ENCODE peak calls at places on chromosomes 2 and 18, in nine cellular contexts. E is IMR-90; W is GM23248; Y is A549; Z is heart left ventricle; X is endodermal cell; C is sigmoid colon; R is cardiac muscle cell; V is CD8-positive, alpha-beta T cell. I is an unnamed sample. For H3K4me1, the result is how much of the 10 kb centered on the place peaks cover.

GRCh38 chr18:35158728-35159443 is 81.9 kb upstream of the ZNF397 start:
- DNase-seq in E (no peak), W (no peak), Y (no peak), Z (no peak), X (no peak), C (no peak), R (no peak), V (no peak), I (no peak)

GRCh38 chr18:76621782-76622495 is 126.9 kb upstream of the ZNF516 start:
- DNase-seq in E (peak), W (peak), Y (no peak), Z (no peak), X (no peak), C (no peak), R (no peak), V (no peak), I (no peak)

GRCh38 chr18:25126751-25127150 is 225.2 kb downstream of the ZNF521 start:
- DNase-seq in E (peak), W (no peak), Y (no peak), Z (no peak), X (no peak), C (no peak), R (no peak), V (no peak), I (no peak)

GRCh38 chr2:218229239-218229638 is 12.2 kb downstream of the ARPC2 start:
- DNase-seq in E (peak), W (peak), Y (no peak), Z (no peak), X (no peak), C (no peak), R (peak), V (peak), I (no peak)

GRCh38 chr18:13551841-13552733 is 174.3 kb downstream of the FAM210A start:
- DNase-seq in E (no peak), W (no peak), Y (no peak), Z (no peak), X (peak), C (no peak), R (no peak), V (peak), I (no peak)

GRCh38 chr18:78445880-78446279 is 533.7 kb upstream of the SALL3 start:
- DNase-seq in E (no peak), W (no peak), Y (no peak), Z (no peak), X (no peak), C (no peak), R (no peak), V (no peak), I (no peak)

GRCh38 chr2:184906709-184907108 is 308.4 kb downstream of the ZNF804A start:
- DNase-seq in E (peak), W (no peak), Y (no peak), Z (no peak), X (peak), C (no peak), R (peak), V (no peak), I (no peak)

GRCh38 chr2:240568678-240569522 is 616 bp downstream of the RNPEPL1 start:
- DNase-seq in E (peak), W (peak), Y (no peak), Z (peak), X (peak), C (peak), R (peak), V (peak), I (peak)

GRCh38 chr2:119682578-119682977 is 3.6 kb downstream of the TMEM177 start:
- DNase-seq in E (no peak), W (no peak), Y (no peak), Z (no peak), X (peak), C (no peak), R (no peak), V (no peak), I (no peak)

GRCh38 chr2:169892951-169893350 is 65.7 kb downstream of the UBR3 start:
- DNase-seq in E (no peak), W (no peak), Y (no peak), Z (no peak), X (no peak), C (no peak), R (no peak), V (no peak), I (no peak)

GRCh38 chr2:237577956-237578870 is 11.8 kb downstream of the PRLH start:
- DNase-seq in E (no peak), W (no peak), Y (no peak), Z (peak), X (no peak), C (no peak), R (no peak), V (no peak), I (peak)

GRCh38 chr2:70115646-70116442 is 28.6 kb downstream of the PCBP1 start:
- DNase-seq in E (no peak), W (no peak), Y (no peak), Z (no peak), X (no peak), C (no peak), R (peak), V (no peak), I (no peak)

GRCh38 chr2:5699963-5700362 is 7.8 kb downstream of the SOX11 start:
- DNase-seq in E (no peak), W (no peak), Y (no peak), Z (no peak), X (no peak), C (no peak), R (no peak), V (no peak), I (no peak)

GRCh38 chr2:2708575-2708974 is 377.5 kb upstream of the MYT1L start:
- DNase-seq in E (no peak), W (no peak), Y (no peak), Z (no peak), X (no peak), C (no peak), R (no peak), V (no peak), I (no peak)

GRCh38 chr18:51211552-51211951 is 14.1 kb upstream of the MEX3C start:
- DNase-seq in E (peak), W (peak), Y (no peak), Z (peak), X (no peak), C (no peak), R (no peak), V (no peak), I (no peak)

GRCh38 chr2:70509565-70509964 is 44.1 kb downstream of the TGFA start:
- DNase-seq in E (no peak), W (peak), Y (no peak), Z (no peak), X (no peak), C (no peak), R (no peak), V (no peak), I (no peak)

GRCh38 chr2:215352602-215353001 is 40.7 kb downstream of the ATIC start:
- DNase-seq in E (no peak), W (peak), Y (no peak), Z (no peak), X (no peak), C (no peak), R (no peak), V (no peak), I (no peak)

GRCh38 chr2:106995560-106995959 is 109.6 kb upstream of the ST6GAL2 start:
- DNase-seq in E (no peak), W (peak), Y (no peak), Z (no peak), X (no peak), C (no peak), R (no peak), V (no peak), I (no peak)

GRCh38 chr2:74747411-74748080 is 86.4 kb upstream of the HK2 start:
- DNase-seq in E (peak), W (peak), Y (no peak), Z (no peak), X (no peak), C (no peak), R (no peak), V (no peak), I (no peak)

GRCh38 chr2:238445409-238446190 is 18.9 kb downstream of the ASB1 start:
- DNase-seq in E (no peak), W (no peak), Y (no peak), Z (no peak), X (no peak), C (no peak), R (no peak), V (no peak), I (no peak)

GRCh38 chr2:121294881-121295840 is 10.2 kb upstream of the TFCP2L1 start:
- DNase-seq in E (no peak), W (no peak), Y (no peak), Z (no peak), X (no peak), C (no peak), R (no peak), V (no peak), I (no peak)

GRCh38 chr2:196592331-196592911 is 47.1 kb upstream of the CCDC150 start:
- DNase-seq in E (peak), W (peak), Y (no peak), Z (no peak), X (peak), C (no peak), R (no peak), V (no peak), I (peak)

GRCh38 chr2:11213090-11213638 is 57.9 kb downstream of the SLC66A3 start:
- DNase-seq in E (peak), W (peak), Y (no peak), Z (no peak), X (no peak), C (no peak), R (no peak), V (no peak), I (no peak)

GRCh38 chr2:96694816-96695455 is 44.9 kb downstream of the LMAN2L start:
- DNase-seq in E (no peak), W (no peak), Y (no peak), Z (no peak), X (peak), C (peak), R (no peak), V (no peak), I (peak)

GRCh38 chr2:207144191-207144795 is 21.5 kb downstream of the KLF7 start:
- DNase-seq in E (no peak), W (no peak), Y (no peak), Z (no peak), X (no peak), C (no peak), R (no peak), V (no peak), I (no peak)

GRCh38 chr2:134628453-134628852 is 90.3 kb downstream of the TMEM163 start:
- DNase-seq in E (no peak), W (no peak), Y (no peak), Z (no peak), X (no peak), C (no peak), R (no peak), V (no peak), I (no peak)

GRCh38 chr2:19790291-19790690 is 111.5 kb downstream of the TTC32 start:
- DNase-seq in E (no peak), W (no peak), Y (no peak), Z (no peak), X (no peak), C (no peak), R (no peak), V (no peak), I (no peak)

GRCh38 chr2:241978670-241979069 is 109.1 kb downstream of the RTP5 start:
- DNase-seq in E (no peak), W (no peak), Y (no peak), Z (no peak), X (peak), C (no peak), R (no peak), V (no peak), I (no peak)

GRCh38 chr2:190533175-190533967 is 1.2 kb downstream of the NEMP2 start:
- DNase-seq in E (no peak), W (peak), Y (no peak), Z (no peak), X (no peak), C (no peak), R (no peak), V (no peak), I (no peak)

DNA sequence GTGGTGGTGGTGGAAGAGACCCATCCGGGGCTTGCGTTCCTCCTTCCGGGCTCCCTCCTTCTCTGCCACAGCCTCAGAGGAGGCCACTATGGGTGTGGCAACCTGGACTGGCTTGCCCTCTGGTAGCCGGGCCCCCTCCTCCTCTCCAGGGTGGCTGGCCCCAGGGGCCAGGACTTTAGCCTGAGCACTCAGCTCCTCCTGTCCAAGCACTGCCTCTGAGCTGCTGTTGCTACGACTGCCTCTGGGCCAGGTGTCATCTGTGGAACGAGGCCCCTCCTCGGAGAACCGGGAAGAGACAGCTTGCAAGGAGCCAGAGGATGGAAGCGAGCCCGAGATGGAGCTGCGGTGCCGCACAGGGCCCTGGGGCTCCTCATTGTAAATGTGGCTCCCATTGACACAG is 16.7 kb upstream of the SFXN5 start:
- DNase-seq in E (no peak), W (no peak), Y (no peak), Z (no peak), X (no peak), C (no peak), R (no peak), V (no peak), I (no peak)
- H3K4me1 ChIP-seq in E (under half), W (under half), Y (under half), Z (under half), X (under half), C (under half), R (under half), V (under half), I (under half)

GRCh38 chr2:98446850-98447249 is 2.2 kb downstream of the INPP4A start:
- DNase-seq in E (no peak), W (no peak), Y (no peak), Z (no peak), X (no peak), C (no peak), R (no peak), V (no peak), I (no peak)
- H3K4me1 ChIP-seq in E (under half), W (under half), Y (under half), Z (under half), X (under half), C (under half), R (under half), V (half or more), I (under half)

DNA sequence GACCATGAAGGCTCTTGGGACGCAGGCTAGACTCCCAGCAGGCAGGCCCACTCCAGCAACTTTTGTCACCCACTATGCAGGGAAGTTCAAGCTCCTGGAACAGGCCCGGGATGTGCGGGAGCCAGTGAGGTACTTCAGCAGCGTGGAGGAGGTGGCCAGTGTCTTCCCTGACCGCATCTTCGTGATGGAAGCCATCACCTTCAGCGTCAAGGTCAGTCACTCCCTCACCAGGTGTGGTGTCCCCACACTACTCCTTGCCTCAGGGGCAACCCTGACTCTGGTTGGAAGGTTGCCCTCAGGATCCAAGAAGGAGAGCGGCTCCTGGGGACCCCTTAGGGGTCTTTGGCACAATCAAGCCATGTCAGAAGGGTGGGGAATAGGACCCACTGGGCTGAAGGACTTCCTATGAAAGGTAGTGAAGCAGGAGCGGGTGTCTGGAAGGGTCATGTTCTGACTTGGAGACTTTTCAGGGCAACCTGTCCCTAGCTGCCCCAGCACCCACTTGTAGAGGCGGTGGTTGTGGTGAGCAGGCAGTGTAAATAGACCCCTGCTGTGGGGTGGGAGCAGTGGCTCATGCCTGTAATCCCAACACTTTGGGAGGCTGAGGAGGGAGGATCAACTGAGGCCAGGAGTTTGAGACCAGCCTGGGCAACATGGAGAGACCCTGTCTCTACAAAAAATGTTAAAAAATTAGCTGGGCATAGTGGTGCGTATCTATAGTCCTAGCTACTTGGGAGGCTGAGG is 10.2 kb downstream of the GAREM2 start:
- DNase-seq in E (no peak), W (no peak), Y (no peak), Z (no peak), X (no peak), C (peak), R (no peak), V (no peak), I (no peak)
- H3K4me1 ChIP-seq in E (under half), W (under half), Y (under half), Z (under half), X (under half), C (under half), R (under half), V (under half), I (under half)

GRCh38 chr18:48656176-48656575 is 117.3 kb downstream of the CTIF start:
- DNase-seq in E (no peak), W (no peak), Y (no peak), Z (no peak), X (no peak), C (no peak), R (no peak), V (no peak), I (no peak)

GRCh38 chr18:48656582-48656981 is 117.8 kb downstream of the CTIF start:
- DNase-seq in E (peak), W (peak), Y (no peak), Z (no peak), X (no peak), C (peak), R (no peak), V (no peak), I (no peak)

GRCh38 chr18:48658721-48659120 is 119.9 kb downstream of the CTIF start:
- DNase-seq in E (no peak), W (no peak), Y (no peak), Z (no peak), X (no peak), C (peak), R (no peak), V (no peak), I (no peak)

GRCh38 chr18:48659188-48660009 is 120.6 kb downstream of the CTIF start:
- DNase-seq in E (no peak), W (no peak), Y (no peak), Z (no peak), X (no peak), C (peak), R (no peak), V (no peak), I (no peak)

DNA sequence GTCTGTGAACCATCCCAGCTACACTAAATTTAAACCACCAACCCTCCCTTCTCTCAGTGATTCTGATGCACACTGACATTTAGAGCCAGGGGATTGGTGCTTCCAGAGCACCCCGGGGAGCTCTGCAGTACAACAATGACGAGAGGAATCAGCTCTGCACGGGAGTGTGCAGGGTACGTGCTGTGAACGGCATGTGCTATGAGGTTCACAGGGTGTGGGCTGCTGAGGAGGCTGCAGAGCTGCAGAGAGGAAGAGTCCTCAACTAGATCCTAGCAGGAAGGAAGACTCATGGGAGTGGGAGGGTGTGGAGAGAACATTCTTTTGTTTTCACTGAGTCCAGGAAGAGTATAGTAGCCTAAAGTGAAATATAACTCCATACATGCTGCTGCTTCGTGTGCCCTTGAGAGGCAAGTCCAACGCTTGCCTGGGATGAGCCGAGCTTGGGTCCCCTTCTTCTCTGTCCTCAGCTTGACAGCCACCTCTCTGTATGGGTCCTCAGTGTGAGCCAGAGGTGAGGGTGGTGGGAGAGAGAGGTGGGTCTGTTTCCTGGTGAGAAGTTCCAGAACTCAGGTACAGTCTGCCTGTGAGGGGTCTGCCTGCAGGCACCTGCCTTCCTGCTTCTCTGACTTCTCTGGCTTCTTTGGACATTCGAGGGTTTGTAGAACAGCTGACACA is 118.8 kb downstream of the CTIF start:
- DNase-seq in E (no peak), W (peak), Y (no peak), Z (no peak), X (no peak), C (peak), R (no peak), V (no peak), I (no peak)
- H3K4me1 ChIP-seq in E (under half), W (under half), Y (under half), Z (under half), X (under half), C (under half), R (under half), V (under half), I (under half)

DNA sequence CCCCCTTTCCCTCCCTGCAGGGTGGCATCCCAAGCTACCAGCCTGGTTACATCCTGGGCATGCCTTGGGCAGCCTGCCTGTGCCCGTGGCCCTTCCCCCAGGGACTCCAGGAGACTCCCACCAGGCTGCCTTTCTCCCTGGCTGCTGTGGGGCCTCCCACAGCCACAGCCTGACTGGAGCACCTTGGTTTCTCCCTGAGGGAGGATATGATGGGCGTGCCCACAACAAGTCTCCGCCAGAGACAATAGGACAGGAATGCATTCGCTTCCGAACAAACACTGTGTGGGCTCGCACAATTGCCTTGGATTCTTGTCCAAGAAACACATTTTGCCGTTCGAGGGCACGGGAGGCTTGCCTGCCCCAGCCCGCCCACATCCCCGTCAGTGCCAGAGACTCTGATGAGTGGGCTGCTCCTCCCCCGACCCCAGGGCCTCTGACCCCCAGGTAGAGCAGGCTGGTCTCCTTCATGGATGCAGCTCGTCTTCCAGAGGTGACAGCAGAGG is 102.1 kb downstream of the SMAD7 start:
- DNase-seq in E (no peak), W (no peak), Y (no peak), Z (peak), X (no peak), C (no peak), R (no peak), V (no peak), I (no peak)
- H3K4me1 ChIP-seq in E (under half), W (under half), Y (under half), Z (under half), X (under half), C (under half), R (under half), V (under half), I (under half)

GRCh38 chr2:100238471-100238870 is 83.8 kb downstream of the LONRF2 start:
- DNase-seq in E (no peak), W (no peak), Y (no peak), Z (no peak), X (peak), C (no peak), R (no peak), V (no peak), I (no peak)

GRCh38 chr2:100237046-100237615 is 85.2 kb downstream of the LONRF2 start:
- DNase-seq in E (peak), W (no peak), Y (no peak), Z (no peak), X (peak), C (no peak), R (peak), V (no peak), I (no peak)

GRCh38 chr2:100236166-100236565 is 86.1 kb downstream of the LONRF2 start:
- DNase-seq in E (no peak), W (no peak), Y (no peak), Z (no peak), X (peak), C (no peak), R (no peak), V (no peak), I (no peak)

GRCh38 chr2:100239513-100240210 is 82.6 kb downstream of the LONRF2 start:
- DNase-seq in E (no peak), W (no peak), Y (no peak), Z (no peak), X (no peak), C (no peak), R (no peak), V (no peak), I (no peak)

DNA sequence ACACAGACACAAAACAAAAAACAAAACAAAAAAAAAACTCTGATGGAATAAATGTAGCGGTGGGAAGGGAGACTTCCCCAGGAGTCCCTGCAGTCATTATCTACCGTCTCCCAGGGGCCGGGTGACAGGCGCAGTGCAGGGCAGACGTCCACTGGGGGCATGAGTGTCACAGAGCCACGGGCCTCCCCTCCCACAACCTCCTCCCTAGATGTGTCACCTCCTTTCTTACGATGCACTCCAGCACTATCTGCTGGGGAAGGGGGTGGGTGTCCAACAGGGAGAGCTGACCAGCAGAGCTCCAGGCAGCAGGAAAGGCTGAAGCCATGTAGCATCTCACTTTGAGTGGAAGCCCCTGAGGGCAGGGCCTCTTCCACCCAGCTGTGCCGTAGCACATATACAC is 84.5 kb downstream of the LONRF2 start:
- DNase-seq in E (no peak), W (no peak), Y (no peak), Z (no peak), X (peak), C (no peak), R (peak), V (no peak), I (no peak)
- H3K4me1 ChIP-seq in E (under half), W (under half), Y (under half), Z (under half), X (under half), C (under half), R (under half), V (under half), I (under half)